ENCODE peak calls at places on chromosome 22, in six cellular contexts. One of them, this sample, is unnamed. For H3K36me3 and H3K4me1, the result is how much of the 10 kb centered on the place peaks cover.

GRCh38 chr22:37157516-37158289 is 8.0 kb upstream of the IL2RB start:
- DNase-seq in right lobe of liver: no peak
- DNase-seq in HAP-1: no peak
- DNase-seq in gastrocnemius medialis: no peak
- DNase-seq in osteoblast: peak
- DNase-seq in neuronal stem cell: no peak
- DNase-seq in this sample: no peak

GRCh38 chr22:28882878-28883656 is at the start of gene ZNRF3:
- DNase-seq in right lobe of liver: peak
- DNase-seq in HAP-1: peak
- DNase-seq in gastrocnemius medialis: peak
- DNase-seq in osteoblast: peak
- DNase-seq in neuronal stem cell: peak
- DNase-seq in this sample: peak

GRCh38 chr22:47372596-47373385 is 610.3 kb downstream of the TBC1D22A start:
- DNase-seq in right lobe of liver: peak
- DNase-seq in HAP-1: no peak
- DNase-seq in gastrocnemius medialis: no peak
- DNase-seq in osteoblast: peak
- DNase-seq in neuronal stem cell: no peak
- DNase-seq in this sample: no peak

GRCh38 chr22:45603631-45604030 is 68.0 kb upstream of the ATXN10 start:
- DNase-seq in right lobe of liver: no peak
- DNase-seq in HAP-1: no peak
- DNase-seq in gastrocnemius medialis: no peak
- DNase-seq in osteoblast: peak
- DNase-seq in neuronal stem cell: no peak
- DNase-seq in this sample: no peak

GRCh38 chr22:23591203-23591791 is 11.2 kb upstream of the IGLL1 start:
- DNase-seq in right lobe of liver: peak
- DNase-seq in HAP-1: peak
- DNase-seq in gastrocnemius medialis: no peak
- DNase-seq in osteoblast: no peak
- DNase-seq in neuronal stem cell: peak
- DNase-seq in this sample: peak

GRCh38 chr22:29907753-29908515 is 25.0 kb downstream of the MTMR3 start:
- DNase-seq in right lobe of liver: peak
- DNase-seq in HAP-1: peak
- DNase-seq in gastrocnemius medialis: peak
- DNase-seq in osteoblast: peak
- DNase-seq in neuronal stem cell: no peak
- DNase-seq in this sample: no peak

GRCh38 chr22:38029370-38029769 is 27.8 kb upstream of the PICK1 start:
- DNase-seq in right lobe of liver: no peak
- DNase-seq in HAP-1: no peak
- DNase-seq in gastrocnemius medialis: no peak
- DNase-seq in osteoblast: peak
- DNase-seq in neuronal stem cell: no peak
- DNase-seq in this sample: no peak

GRCh38 chr22:42515896-42516295 is 3.7 kb downstream of the RRP7A start:
- DNase-seq in right lobe of liver: peak
- DNase-seq in HAP-1: no peak
- DNase-seq in gastrocnemius medialis: no peak
- DNase-seq in osteoblast: no peak
- DNase-seq in neuronal stem cell: no peak
- DNase-seq in this sample: no peak

GRCh38 chr22:41787331-41787730 is 13.1 kb upstream of the CCDC134 start:
- DNase-seq in right lobe of liver: no peak
- DNase-seq in HAP-1: no peak
- DNase-seq in gastrocnemius medialis: no peak
- DNase-seq in osteoblast: no peak
- DNase-seq in neuronal stem cell: no peak
- DNase-seq in this sample: no peak

GRCh38 chr22:29253561-29254282 is 14.1 kb downstream of the RHBDD3 start:
- DNase-seq in right lobe of liver: no peak
- DNase-seq in HAP-1: no peak
- DNase-seq in gastrocnemius medialis: no peak
- DNase-seq in osteoblast: peak
- DNase-seq in neuronal stem cell: no peak
- DNase-seq in this sample: no peak

GRCh38 chr22:43848366-43849171 is 13.7 kb downstream of the SULT4A1 start:
- DNase-seq in right lobe of liver: peak
- DNase-seq in HAP-1: peak
- DNase-seq in gastrocnemius medialis: no peak
- DNase-seq in osteoblast: peak
- DNase-seq in neuronal stem cell: no peak
- DNase-seq in this sample: no peak

GRCh38 chr22:37752189-37753061 is 55.3 kb upstream of the GCAT start:
- DNase-seq in right lobe of liver: peak
- DNase-seq in HAP-1: peak
- DNase-seq in gastrocnemius medialis: peak
- DNase-seq in osteoblast: peak
- DNase-seq in neuronal stem cell: peak
- DNase-seq in this sample: no peak

GRCh38 chr22:23773247-23774113 is 831 bp downstream of the MMP11 start:
- DNase-seq in right lobe of liver: no peak
- DNase-seq in HAP-1: no peak
- DNase-seq in gastrocnemius medialis: no peak
- DNase-seq in osteoblast: peak
- DNase-seq in neuronal stem cell: no peak
- DNase-seq in this sample: no peak

GRCh38 chr22:46568102-46568809 is 30.8 kb upstream of the CELSR1 start:
- DNase-seq in right lobe of liver: peak
- DNase-seq in HAP-1: no peak
- DNase-seq in gastrocnemius medialis: no peak
- DNase-seq in osteoblast: peak
- DNase-seq in neuronal stem cell: no peak
- DNase-seq in this sample: no peak

GRCh38 chr22:29871684-29872083 is 11.3 kb upstream of the MTMR3 start:
- DNase-seq in right lobe of liver: peak
- DNase-seq in HAP-1: peak
- DNase-seq in gastrocnemius medialis: peak
- DNase-seq in osteoblast: no peak
- DNase-seq in neuronal stem cell: no peak
- DNase-seq in this sample: no peak

GRCh38 chr22:28247114-28247513 is 328.1 kb upstream of the PITPNB start:
- DNase-seq in right lobe of liver: no peak
- DNase-seq in HAP-1: no peak
- DNase-seq in gastrocnemius medialis: no peak
- DNase-seq in osteoblast: no peak
- DNase-seq in neuronal stem cell: no peak
- DNase-seq in this sample: no peak

GRCh38 chr22:47195676-47196492 is 433.4 kb downstream of the TBC1D22A start:
- DNase-seq in right lobe of liver: peak
- DNase-seq in HAP-1: no peak
- DNase-seq in gastrocnemius medialis: no peak
- DNase-seq in osteoblast: peak
- DNase-seq in neuronal stem cell: no peak
- DNase-seq in this sample: no peak

GRCh38 chr22:24067587-24068376 is 56.7 kb downstream of the CABIN1 start:
- DNase-seq in right lobe of liver: peak
- DNase-seq in HAP-1: no peak
- DNase-seq in gastrocnemius medialis: no peak
- DNase-seq in osteoblast: no peak
- DNase-seq in neuronal stem cell: no peak
- DNase-seq in this sample: no peak

GRCh38 chr22:24514241-24515024 is 19.3 kb downstream of the UPB1 start:
- DNase-seq in right lobe of liver: peak
- DNase-seq in HAP-1: no peak
- DNase-seq in gastrocnemius medialis: no peak
- DNase-seq in osteoblast: peak
- DNase-seq in neuronal stem cell: no peak
- DNase-seq in this sample: no peak

GRCh38 chr22:17159504-17159951 is 451 bp upstream of the HDHD5 start:
- DNase-seq in right lobe of liver: peak
- DNase-seq in HAP-1: no peak
- DNase-seq in gastrocnemius medialis: no peak
- DNase-seq in osteoblast: peak
- DNase-seq in neuronal stem cell: no peak
- DNase-seq in this sample: no peak

GRCh38 chr22:47631571-47632102 is 869.2 kb downstream of the TBC1D22A start:
- DNase-seq in right lobe of liver: no peak
- DNase-seq in HAP-1: no peak
- DNase-seq in gastrocnemius medialis: no peak
- DNase-seq in osteoblast: no peak
- DNase-seq in neuronal stem cell: no peak
- DNase-seq in this sample: no peak

GRCh38 chr22:33811686-33812085 is 108.6 kb downstream of the LARGE1 start:
- DNase-seq in right lobe of liver: peak
- DNase-seq in HAP-1: no peak
- DNase-seq in gastrocnemius medialis: no peak
- DNase-seq in osteoblast: no peak
- DNase-seq in neuronal stem cell: no peak
- DNase-seq in this sample: no peak

GRCh38 chr22:41762980-41763779 is 37.3 kb upstream of the CCDC134 start:
- DNase-seq in right lobe of liver: no peak
- DNase-seq in HAP-1: peak
- DNase-seq in gastrocnemius medialis: no peak
- DNase-seq in osteoblast: no peak
- DNase-seq in neuronal stem cell: peak
- DNase-seq in this sample: peak

GRCh38 chr22:47199949-47200272 is 437.5 kb downstream of the TBC1D22A start:
- DNase-seq in right lobe of liver: no peak
- DNase-seq in HAP-1: no peak
- DNase-seq in gastrocnemius medialis: no peak
- DNase-seq in osteoblast: peak
- DNase-seq in neuronal stem cell: no peak
- DNase-seq in this sample: no peak

GRCh38 chr22:23570681-23571080 is 9.4 kb downstream of the IGLL1 start:
- DNase-seq in right lobe of liver: no peak
- DNase-seq in HAP-1: no peak
- DNase-seq in gastrocnemius medialis: no peak
- DNase-seq in osteoblast: no peak
- DNase-seq in neuronal stem cell: no peak
- DNase-seq in this sample: no peak

GRCh38 chr22:35742342-35743100 is 24.8 kb downstream of the APOL5 start:
- DNase-seq in right lobe of liver: no peak
- DNase-seq in HAP-1: no peak
- DNase-seq in gastrocnemius medialis: no peak
- DNase-seq in osteoblast: no peak
- DNase-seq in neuronal stem cell: no peak
- DNase-seq in this sample: no peak

DNA sequence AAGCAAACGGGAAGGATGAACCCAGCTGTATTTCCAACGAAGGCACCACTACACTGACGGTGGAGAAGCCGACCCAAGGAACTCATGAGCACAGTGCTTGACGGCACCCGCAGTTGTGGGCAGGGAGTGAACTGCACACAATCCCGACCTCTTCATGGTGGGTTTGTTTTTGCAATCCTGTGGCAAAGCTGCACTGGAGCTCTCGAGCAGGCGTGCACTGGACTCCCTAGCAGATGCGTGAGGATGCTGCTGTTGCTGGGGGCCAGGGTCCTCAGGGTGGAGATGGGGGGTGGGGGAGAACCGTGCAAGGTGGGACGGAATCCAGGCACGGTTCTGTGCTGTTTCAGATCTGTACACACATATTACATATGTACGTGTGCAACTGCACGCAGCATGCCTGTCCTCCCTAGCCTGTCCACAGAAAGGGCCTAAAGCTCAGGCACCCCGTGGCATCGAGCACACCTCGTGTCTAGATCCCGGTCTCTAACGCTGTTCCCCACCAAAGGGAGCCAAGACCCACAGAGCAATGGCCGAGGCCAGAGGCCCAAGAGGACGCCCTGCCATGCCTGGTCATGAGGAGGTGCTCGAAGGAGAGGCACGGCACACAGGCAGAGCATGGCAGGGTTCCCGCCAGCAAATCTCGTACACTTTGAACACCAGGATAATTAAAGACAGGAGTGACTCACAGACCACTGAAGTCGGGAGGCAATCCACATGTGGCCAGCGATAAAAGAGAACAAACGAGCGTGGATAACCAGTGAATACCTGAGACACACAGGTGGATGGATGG is 17.6 kb downstream of the ALG12 start:
- DNase-seq in right lobe of liver: no peak
- DNase-seq in HAP-1: no peak
- DNase-seq in gastrocnemius medialis: no peak
- DNase-seq in osteoblast: no peak
- DNase-seq in neuronal stem cell: no peak
- DNase-seq in this sample: no peak
- H3K36me3 ChIP-seq in right lobe of liver: under half
- H3K36me3 ChIP-seq in HAP-1: under half
- H3K36me3 ChIP-seq in gastrocnemius medialis: under half
- H3K36me3 ChIP-seq in osteoblast: under half
- H3K36me3 ChIP-seq in neuronal stem cell: under half
- H3K36me3 ChIP-seq in this sample: under half

DNA sequence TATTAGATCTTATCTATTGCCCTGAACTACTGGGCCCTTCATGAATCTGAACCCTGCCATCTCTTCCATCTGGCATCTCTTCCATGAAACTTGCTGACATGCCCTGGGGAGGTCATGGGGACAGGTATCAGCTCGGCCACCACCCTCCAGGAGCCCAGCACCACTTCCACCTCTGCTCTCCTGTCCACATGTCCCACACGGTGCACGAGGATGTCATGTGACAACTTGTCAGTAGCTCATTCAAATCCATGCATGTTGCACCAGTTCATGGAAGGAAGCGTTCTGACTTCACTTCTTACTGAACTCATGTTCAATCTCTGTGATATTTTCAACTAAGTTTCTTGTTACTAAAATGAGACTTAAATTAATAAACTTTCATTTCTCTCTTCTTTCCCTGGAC is 16.6 kb downstream of the YPEL1 start:
- DNase-seq in right lobe of liver: no peak
- DNase-seq in HAP-1: no peak
- DNase-seq in gastrocnemius medialis: peak
- DNase-seq in osteoblast: peak
- DNase-seq in neuronal stem cell: no peak
- DNase-seq in this sample: no peak
- H3K4me1 ChIP-seq in right lobe of liver: under half
- H3K4me1 ChIP-seq in HAP-1: under half
- H3K4me1 ChIP-seq in gastrocnemius medialis: under half
- H3K4me1 ChIP-seq in osteoblast: under half
- H3K4me1 ChIP-seq in neuronal stem cell: under half
- H3K4me1 ChIP-seq in this sample: under half

DNA sequence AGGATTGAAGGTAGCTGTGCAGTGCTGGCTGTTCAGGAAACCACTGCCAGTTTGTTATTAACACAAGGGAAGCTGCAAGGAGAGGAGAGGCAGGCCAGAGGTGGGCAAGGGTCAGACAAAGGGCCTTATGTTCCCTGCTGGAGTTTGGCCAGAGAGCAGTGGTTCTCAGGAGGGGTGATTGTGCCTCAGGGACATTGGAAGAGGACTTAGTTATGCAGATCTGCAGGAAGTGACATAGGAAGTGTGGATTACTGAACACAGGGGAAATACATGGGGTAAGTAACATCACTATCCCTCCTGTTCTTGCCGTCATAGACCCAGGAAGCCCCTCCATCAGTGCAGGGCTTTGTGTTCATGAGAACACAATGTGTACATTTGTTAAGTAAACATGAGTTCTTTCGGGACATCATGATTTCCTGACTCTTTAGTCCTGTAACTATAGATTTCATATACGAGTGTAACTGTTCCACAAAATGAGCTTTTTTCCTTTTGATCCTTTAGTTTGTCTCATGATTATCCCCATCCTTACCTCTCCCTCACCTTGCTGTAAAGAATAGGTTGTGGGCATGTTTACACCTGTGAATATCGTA is 5.9 kb downstream of the SRRD start:
- DNase-seq in right lobe of liver: no peak
- DNase-seq in HAP-1: no peak
- DNase-seq in gastrocnemius medialis: no peak
- DNase-seq in osteoblast: peak
- DNase-seq in neuronal stem cell: no peak
- DNase-seq in this sample: no peak
- H3K36me3 ChIP-seq in right lobe of liver: under half
- H3K36me3 ChIP-seq in HAP-1: half or more
- H3K36me3 ChIP-seq in gastrocnemius medialis: half or more
- H3K36me3 ChIP-seq in osteoblast: half or more
- H3K36me3 ChIP-seq in neuronal stem cell: under half
- H3K36me3 ChIP-seq in this sample: half or more

GRCh38 chr22:39926175-39927152 is 25.6 kb downstream of the GRAP2 start:
- DNase-seq in right lobe of liver: no peak
- DNase-seq in HAP-1: no peak
- DNase-seq in gastrocnemius medialis: no peak
- DNase-seq in osteoblast: no peak
- DNase-seq in neuronal stem cell: no peak
- DNase-seq in this sample: no peak
- H3K4me1 ChIP-seq in right lobe of liver: under half
- H3K4me1 ChIP-seq in HAP-1: under half
- H3K4me1 ChIP-seq in gastrocnemius medialis: under half
- H3K4me1 ChIP-seq in osteoblast: under half
- H3K4me1 ChIP-seq in neuronal stem cell: under half
- H3K4me1 ChIP-seq in this sample: half or more

This sample was measured in CD8-positive, alpha-beta memory T cell.